ENCODE peak calls at places on chromosomes 6 and 20, in four cellular contexts. P, H, T and V are unnamed samples.

GRCh38 chr6:106509420-106510089 is 119.7 kb downstream of the RTN4IP1 start:
- DNase-seq in T (no peak), P (peak; percentile 21), H (no peak), V (peak; percentile 62)

GRCh38 chr20:50130346-50130703 is 17.4 kb upstream of the UBE2V1 start:
- DNase-seq in T (peak; percentile 18), H (no peak), P (no peak), V (no peak)

GRCh38 chr20:24990810-24991252 is 1.7 kb downstream of the APMAP start:
- DNase-seq in P (no peak), T (no peak), H (peak; percentile 65), V (no peak)

GRCh38 chr6:5712349-5713215 is 294.1 kb downstream of the NRN1 start:
- DNase-seq in P (no peak), H (no peak), T (no peak), V (no peak)

GRCh38 chr20:40176442-40176841 is 512.6 kb downstream of the MAFB start:
- DNase-seq in P (no peak), H (no peak), T (no peak), V (no peak)

GRCh38 chr20:9741996-9742395 is 96.9 kb downstream of the PAK5 start:
- DNase-seq in T (no peak), H (no peak), P (no peak), V (no peak)

GRCh38 chr6:35511183-35511941 is 1.3 kb downstream of the TULP1 start:
- DNase-seq in T (no peak), P (no peak), H (no peak), V (no peak)

GRCh38 chr20:39638671-39639070 is 676.5 kb downstream of the DHX35 start:
- DNase-seq in H (no peak), P (no peak), T (no peak), V (no peak)

GRCh38 chr6:149470948-149471347 is 13.9 kb downstream of the ZC3H12D start:
- DNase-seq in P (no peak), H (no peak), T (no peak), V (no peak)

GRCh38 chr6:153043719-153044118 is 41.2 kb upstream of the MTRF1L start:
- DNase-seq in P (no peak), H (no peak), T (no peak), V (no peak)

GRCh38 chr6:79737172-79737571 is 106.0 kb downstream of the SH3BGRL2 start:
- DNase-seq in H (no peak), P (no peak), T (peak; percentile 38), V (no peak)

GRCh38 chr20:16299892-16300291 is 273.4 kb downstream of the KIF16B start:
- DNase-seq in T (no peak), H (no peak), P (no peak), V (no peak)

GRCh38 chr20:25022680-25023079 is 30.1 kb upstream of the APMAP start:
- DNase-seq in H (peak; percentile 77), T (no peak), P (no peak), V (no peak)

GRCh38 chr6:129314575-129314974 is 395.4 kb downstream of the ARHGAP18 start:
- DNase-seq in H (no peak), T (no peak), P (no peak), V (no peak)

GRCh38 chr6:91278416-91278815 is 691.5 kb upstream of the MAP3K7 start:
- DNase-seq in T (no peak), H (no peak), P (no peak), V (no peak)

GRCh38 chr20:62819494-62820174 is 2.8 kb downstream of the COL9A3 start:
- DNase-seq in P (no peak), H (no peak), T (peak; percentile 55), V (no peak)

GRCh38 chr6:29813809-29814208 is 13.8 kb upstream of the HLA-G start:
- DNase-seq in P (no peak), T (peak; percentile 4), H (no peak), V (peak; percentile 22)

GRCh38 chr6:140436023-140436811 is 1061.8 kb upstream of the CITED2 start:
- DNase-seq in T (peak; percentile 71), H (no peak), P (peak; percentile 79), V (no peak)

GRCh38 chr20:53332022-53332824 is 261.4 kb downstream of the ZNF217 start:
- DNase-seq in H (no peak), T (no peak), P (no peak), V (no peak)

GRCh38 chr6:168699631-168700315 is 258.8 kb downstream of the SMOC2 start:
- DNase-seq in T (peak; percentile 37), H (no peak), P (no peak), V (no peak)

GRCh38 chr6:110537208-110538123 is 61.1 kb upstream of the SLC22A16 start:
- DNase-seq in T (peak; percentile 98), P (no peak), H (no peak), V (no peak)

GRCh38 chr6:68226460-68226859 is 408.6 kb upstream of the ADGRB3 start:
- DNase-seq in T (peak; percentile 36), H (no peak), P (peak; percentile 23), V (peak; percentile 16)

GRCh38 chr6:157823001-157823522 is at the start of gene SNX9:
- DNase-seq in P (peak; percentile 85), H (peak; percentile 85), T (peak; percentile 70), V (peak; percentile 59)

GRCh38 chr20:61096463-61096862 is 155.6 kb upstream of the CDH4 start:
- DNase-seq in T (no peak), P (no peak), H (no peak), V (no peak)

GRCh38 chr6:104301921-104302320 is 557.8 kb downstream of the HACE1 start:
- DNase-seq in P (no peak), T (no peak), H (no peak), V (no peak)

DNA sequence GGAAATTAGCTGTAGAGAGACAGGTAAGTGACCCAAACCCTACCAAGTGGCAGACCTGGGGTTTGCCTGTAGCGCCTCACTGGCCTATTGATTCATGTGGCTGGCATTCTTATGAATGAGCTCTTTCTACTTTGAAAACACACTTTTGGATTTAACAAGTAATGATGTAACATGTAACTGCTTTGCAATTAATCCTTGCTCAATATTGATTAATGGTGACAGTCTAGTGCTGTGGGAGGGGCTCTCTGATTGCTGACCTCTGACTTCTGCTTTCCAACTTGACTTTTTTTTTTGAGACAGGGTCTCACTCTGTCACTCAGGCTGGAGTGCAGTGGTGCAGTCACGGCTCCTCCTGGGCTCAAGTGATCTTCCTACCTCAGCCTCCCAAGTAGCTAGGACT is 82.7 kb downstream of the TIAM2 start:
- DNase-seq in H (no peak), P (no peak), T (peak; percentile 27), V (no peak)
- H3K4me3 ChIP-seq in H (no peak overlapping the region), P (no peak overlapping the region), T (no peak overlapping the region), V (no peak overlapping the region)

DNA sequence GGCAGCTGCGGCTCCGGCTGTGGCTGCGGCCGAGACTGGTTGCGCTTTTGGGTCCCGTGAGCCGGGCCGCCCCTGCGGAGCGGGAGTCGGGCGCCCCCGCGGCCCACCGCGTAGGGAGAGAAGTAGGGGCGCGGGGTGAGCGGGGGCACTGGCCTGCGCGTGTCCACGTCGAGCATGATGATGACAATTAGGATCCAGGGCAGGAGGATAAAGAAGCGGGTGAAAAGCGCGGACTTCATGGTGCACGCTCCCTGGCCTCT is 739 bp downstream of the B3GAT2 start:
- DNase-seq in P (no peak), H (no peak), T (no peak), V (no peak)
- H3K4me3 ChIP-seq in P (peak overlapping the region; percentile 35), H (peak overlapping the region; percentile 65), T (peak overlapping the region; percentile 55), V (peak overlapping the region; percentile 11)

GRCh38 chr20:4819901-4820300 is 98.2 kb downstream of the PRND start:
- DNase-seq in P (no peak), H (peak; percentile 60), T (no peak), V (no peak)

GRCh38 chr20:4817230-4817671 is 95.5 kb downstream of the PRND start:
- DNase-seq in P (no peak), H (no peak), T (peak; percentile 55), V (no peak)

GRCh38 chr20:4815618-4816017 is 93.9 kb downstream of the PRND start:
- DNase-seq in P (no peak), T (no peak), H (peak; percentile 68), V (peak; percentile 40)

GRCh38 chr20:4820833-4821518 is 99.3 kb downstream of the PRND start:
- DNase-seq in P (no peak), T (peak; percentile 90), H (peak; percentile 56), V (no peak)

DNA sequence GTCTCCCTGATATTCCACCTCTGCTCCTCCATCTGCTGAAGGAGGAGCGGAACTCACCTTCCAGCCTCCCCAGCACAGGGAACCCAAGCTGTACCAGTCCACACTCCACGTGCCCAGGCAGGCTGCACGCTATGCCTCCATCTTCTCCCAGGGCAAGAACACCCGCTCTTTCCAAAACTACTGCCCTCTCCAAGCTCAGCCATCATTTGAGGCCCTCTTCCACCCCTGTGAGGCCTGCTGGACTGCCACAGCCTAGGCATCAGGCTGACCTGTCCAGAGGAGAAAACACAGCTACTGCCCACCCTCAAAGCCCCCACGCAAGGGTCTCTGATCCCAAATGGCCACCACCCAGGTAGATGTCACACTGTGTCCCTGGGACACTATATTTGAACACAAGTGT is 99.9 kb downstream of the PRND start:
- DNase-seq in T (no peak), P (no peak), H (no peak), V (no peak)
- H3K4me3 ChIP-seq in T (peak overlapping the region; percentile 1), P (no peak overlapping the region), H (peak overlapping the region; percentile 68), V (no peak overlapping the region)

DNA sequence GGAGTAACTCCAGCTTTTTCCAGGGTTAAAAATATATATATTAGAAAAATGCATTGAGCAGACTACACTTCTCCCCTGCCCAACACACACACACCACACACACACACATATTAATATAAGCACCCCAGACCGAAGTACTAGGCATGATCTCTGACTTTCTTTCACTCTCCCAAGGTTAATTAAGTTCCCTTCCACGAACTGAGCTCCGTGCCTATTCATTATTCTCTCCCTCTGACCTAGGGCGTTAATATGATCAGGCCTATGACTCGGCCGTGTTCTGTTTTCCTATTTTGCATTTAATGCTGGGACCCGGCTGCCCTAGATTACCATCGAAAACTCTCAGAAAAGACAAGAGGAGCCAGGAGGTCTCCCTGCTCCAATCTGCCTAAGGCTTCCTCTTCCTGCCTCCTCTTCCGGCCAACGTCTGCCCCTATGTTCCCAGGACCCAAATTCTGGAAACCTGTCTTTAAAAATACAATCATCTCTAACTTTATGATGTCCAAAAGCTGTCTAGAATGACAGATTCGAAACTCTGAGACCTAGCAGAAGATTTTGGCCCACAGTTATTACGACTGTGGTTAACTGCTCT is 6.1 kb upstream of the POU3F2 start:
- DNase-seq in H (no peak), T (no peak), P (no peak), V (no peak)
- H3K4me3 ChIP-seq in H (no peak overlapping the region), T (no peak overlapping the region), P (no peak overlapping the region), V (no peak overlapping the region)